ENCODE peak calls at places on chromosomes 5 and 9, in ten cellular contexts. One of them, this sample, is unnamed.

GRCh38 chr5:181120311-181120710 is 10.7 kb downstream of the OR2V1 start:
- DNase-seq in prostate gland: no peak
- DNase-seq in spleen: no peak
- DNase-seq in IMR-90: peak; percentile 41
- DNase-seq in ovary: no peak
- DNase-seq in cardiac fibroblast: peak; percentile 54
- DNase-seq in astrocyte of the cerebellum: no peak
- DNase-seq in OCI-LY7: no peak
- DNase-seq in mammary epithelial cell: peak; percentile 31
- DNase-seq in GM20000: no peak
- DNase-seq in this sample: no peak

GRCh38 chr9:20725675-20726074 is 41.6 kb downstream of the FOCAD start:
- DNase-seq in prostate gland: peak; percentile 24
- DNase-seq in IMR-90: no peak
- DNase-seq in astrocyte of the cerebellum: no peak
- DNase-seq in cardiac fibroblast: no peak
- DNase-seq in GM20000: no peak
- DNase-seq in mammary epithelial cell: no peak
- DNase-seq in ovary: no peak
- DNase-seq in OCI-LY7: no peak
- DNase-seq in spleen: no peak
- DNase-seq in this sample: no peak

GRCh38 chr9:12784461-12785250 is 9.8 kb downstream of the LURAP1L start:
- DNase-seq in prostate gland: no peak
- DNase-seq in astrocyte of the cerebellum: peak; percentile 27
- DNase-seq in OCI-LY7: no peak
- DNase-seq in IMR-90: peak; percentile 98
- DNase-seq in ovary: no peak
- DNase-seq in mammary epithelial cell: peak; percentile 98
- DNase-seq in spleen: no peak
- DNase-seq in GM20000: no peak
- DNase-seq in cardiac fibroblast: peak; percentile 97
- DNase-seq in this sample: peak; percentile 92

GRCh38 chr5:135196483-135196882 is 162.5 kb upstream of the PITX1 start:
- DNase-seq in ovary: no peak
- DNase-seq in spleen: no peak
- DNase-seq in IMR-90: no peak
- DNase-seq in prostate gland: no peak
- DNase-seq in mammary epithelial cell: no peak
- DNase-seq in GM20000: no peak
- DNase-seq in cardiac fibroblast: no peak
- DNase-seq in astrocyte of the cerebellum: no peak
- DNase-seq in OCI-LY7: no peak
- DNase-seq in this sample: no peak

GRCh38 chr9:114616684-114617520 is 5.8 kb downstream of the TMEM268 start:
- DNase-seq in prostate gland: peak; percentile 51
- DNase-seq in astrocyte of the cerebellum: no peak
- DNase-seq in OCI-LY7: peak; percentile 86
- DNase-seq in cardiac fibroblast: no peak
- DNase-seq in mammary epithelial cell: no peak
- DNase-seq in IMR-90: no peak
- DNase-seq in GM20000: peak; percentile 65
- DNase-seq in spleen: peak; percentile 96
- DNase-seq in ovary: peak; percentile 32
- DNase-seq in this sample: no peak

GRCh38 chr9:120643096-120643495 is 63.1 kb upstream of the CDK5RAP2 start:
- DNase-seq in cardiac fibroblast: no peak
- DNase-seq in IMR-90: no peak
- DNase-seq in prostate gland: no peak
- DNase-seq in mammary epithelial cell: no peak
- DNase-seq in ovary: no peak
- DNase-seq in spleen: no peak
- DNase-seq in astrocyte of the cerebellum: no peak
- DNase-seq in OCI-LY7: no peak
- DNase-seq in GM20000: no peak
- DNase-seq in this sample: no peak

GRCh38 chr9:135184661-135185459 is 97.4 kb downstream of the OLFM1 start:
- DNase-seq in mammary epithelial cell: no peak
- DNase-seq in cardiac fibroblast: no peak
- DNase-seq in astrocyte of the cerebellum: no peak
- DNase-seq in ovary: no peak
- DNase-seq in prostate gland: no peak
- DNase-seq in OCI-LY7: no peak
- DNase-seq in GM20000: no peak
- DNase-seq in IMR-90: no peak
- DNase-seq in spleen: no peak
- DNase-seq in this sample: no peak

GRCh38 chr5:133942589-133943474 is 25.6 kb downstream of the C5orf15 start:
- DNase-seq in prostate gland: peak; percentile 61
- DNase-seq in ovary: no peak
- DNase-seq in mammary epithelial cell: no peak
- DNase-seq in spleen: no peak
- DNase-seq in astrocyte of the cerebellum: no peak
- DNase-seq in OCI-LY7: no peak
- DNase-seq in IMR-90: no peak
- DNase-seq in cardiac fibroblast: no peak
- DNase-seq in GM20000: no peak
- DNase-seq in this sample: no peak

GRCh38 chr9:130444565-130445221 is at the start of gene ASS1:
- DNase-seq in spleen: no peak
- DNase-seq in IMR-90: no peak
- DNase-seq in prostate gland: peak; percentile 73
- DNase-seq in OCI-LY7: peak; percentile 13
- DNase-seq in cardiac fibroblast: no peak
- DNase-seq in GM20000: peak; percentile 79
- DNase-seq in ovary: peak; percentile 70
- DNase-seq in astrocyte of the cerebellum: no peak
- DNase-seq in mammary epithelial cell: peak; percentile 29
- DNase-seq in this sample: peak; percentile 23

GRCh38 chr5:51039915-51040314 is 343.3 kb upstream of the ISL1 start:
- DNase-seq in OCI-LY7: no peak
- DNase-seq in cardiac fibroblast: no peak
- DNase-seq in prostate gland: no peak
- DNase-seq in ovary: no peak
- DNase-seq in IMR-90: no peak
- DNase-seq in spleen: no peak
- DNase-seq in GM20000: no peak
- DNase-seq in astrocyte of the cerebellum: no peak
- DNase-seq in mammary epithelial cell: no peak
- DNase-seq in this sample: no peak

GRCh38 chr5:173670791-173671120 is 54.3 kb upstream of the BOD1 start:
- DNase-seq in cardiac fibroblast: no peak
- DNase-seq in IMR-90: no peak
- DNase-seq in mammary epithelial cell: no peak
- DNase-seq in OCI-LY7: no peak
- DNase-seq in ovary: no peak
- DNase-seq in prostate gland: no peak
- DNase-seq in GM20000: no peak
- DNase-seq in spleen: no peak
- DNase-seq in astrocyte of the cerebellum: no peak
- DNase-seq in this sample: no peak

GRCh38 chr5:108148715-108149139 is 233.2 kb downstream of the FBXL17 start:
- DNase-seq in spleen: no peak
- DNase-seq in OCI-LY7: peak; percentile 11
- DNase-seq in cardiac fibroblast: peak; percentile 49
- DNase-seq in GM20000: peak; percentile 9
- DNase-seq in astrocyte of the cerebellum: peak; percentile 0
- DNase-seq in prostate gland: no peak
- DNase-seq in IMR-90: peak; percentile 35
- DNase-seq in mammary epithelial cell: peak; percentile 9
- DNase-seq in ovary: no peak
- DNase-seq in this sample: peak; percentile 20
- TF ChIP-seq CTCF in spleen: no peak
- TF ChIP-seq CTCF in OCI-LY7: peak; percentile 77
- TF ChIP-seq CTCF in cardiac fibroblast: peak; percentile 55
- TF ChIP-seq CTCF in GM20000: no peak
- TF ChIP-seq CTCF in astrocyte of the cerebellum: peak; percentile 68
- TF ChIP-seq CTCF in prostate gland: no peak
- TF ChIP-seq CTCF in IMR-90: peak; percentile 55
- TF ChIP-seq CTCF in mammary epithelial cell: peak; percentile 66
- TF ChIP-seq CTCF in ovary: no peak
- TF ChIP-seq CTCF in this sample: peak; percentile 58

GRCh38 chr5:8954801-8955200 is 591.1 kb downstream of the SEMA5A start:
- DNase-seq in cardiac fibroblast: peak; percentile 20
- DNase-seq in astrocyte of the cerebellum: no peak
- DNase-seq in IMR-90: no peak
- DNase-seq in OCI-LY7: no peak
- DNase-seq in mammary epithelial cell: no peak
- DNase-seq in GM20000: no peak
- DNase-seq in ovary: no peak
- DNase-seq in prostate gland: no peak
- DNase-seq in spleen: no peak
- DNase-seq in this sample: no peak
- TF ChIP-seq CTCF in cardiac fibroblast: peak; percentile 17
- TF ChIP-seq CTCF in astrocyte of the cerebellum: no peak
- TF ChIP-seq CTCF in IMR-90: peak; percentile 19
- TF ChIP-seq CTCF in OCI-LY7: peak; percentile 49
- TF ChIP-seq CTCF in mammary epithelial cell: peak; percentile 7
- TF ChIP-seq CTCF in GM20000: no peak
- TF ChIP-seq CTCF in ovary: no peak
- TF ChIP-seq CTCF in prostate gland: no peak
- TF ChIP-seq CTCF in spleen: no peak
- TF ChIP-seq CTCF in this sample: peak; percentile 13

DNA sequence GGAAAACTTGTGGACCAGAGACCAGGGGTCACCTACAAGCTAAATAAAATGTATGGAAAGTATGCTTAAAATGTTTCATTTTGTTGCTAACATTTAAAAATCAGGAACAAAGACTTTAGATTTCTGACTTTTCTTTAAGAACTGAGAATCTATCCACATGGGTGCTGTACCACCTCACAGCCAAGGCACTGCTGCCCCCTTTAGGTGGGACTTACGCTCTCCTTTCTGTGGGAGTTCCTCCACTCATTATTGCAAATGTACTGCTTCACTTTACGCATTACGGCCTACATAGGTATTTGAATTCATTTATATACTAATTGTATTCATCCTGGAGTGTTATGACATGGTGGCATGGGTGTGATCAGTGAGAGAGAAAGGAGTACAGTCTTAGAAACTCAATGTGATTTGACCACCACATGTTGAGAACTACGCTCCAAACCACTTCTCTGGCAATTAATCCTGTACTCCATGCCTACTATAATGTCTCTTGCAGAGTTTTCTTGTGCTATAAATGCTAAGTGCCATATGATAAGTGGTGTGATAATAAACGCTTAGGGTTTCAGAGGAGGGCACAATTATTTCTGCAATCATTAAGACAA is 24.7 kb upstream of the CETN3 start:
- DNase-seq in prostate gland: peak; percentile 15
- DNase-seq in GM20000: peak; percentile 23
- DNase-seq in IMR-90: peak; percentile 45
- DNase-seq in astrocyte of the cerebellum: peak; percentile 16
- DNase-seq in spleen: no peak
- DNase-seq in mammary epithelial cell: peak; percentile 3
- DNase-seq in OCI-LY7: peak; percentile 55
- DNase-seq in ovary: no peak
- DNase-seq in cardiac fibroblast: peak; percentile 61
- DNase-seq in this sample: peak; percentile 47
- TF ChIP-seq CTCF in prostate gland: peak; percentile 29
- TF ChIP-seq CTCF in GM20000: peak; percentile 30
- TF ChIP-seq CTCF in IMR-90: peak; percentile 65
- TF ChIP-seq CTCF in astrocyte of the cerebellum: peak; percentile 80
- TF ChIP-seq CTCF in spleen: no peak
- TF ChIP-seq CTCF in mammary epithelial cell: peak; percentile 51
- TF ChIP-seq CTCF in OCI-LY7: peak; percentile 89
- TF ChIP-seq CTCF in ovary: no peak
- TF ChIP-seq CTCF in cardiac fibroblast: peak; percentile 71
- TF ChIP-seq CTCF in this sample: peak; percentile 82

GRCh38 chr5:63570752-63571151 is 391.5 kb downstream of the HTR1A start:
- DNase-seq in prostate gland: no peak
- DNase-seq in cardiac fibroblast: no peak
- DNase-seq in astrocyte of the cerebellum: no peak
- DNase-seq in IMR-90: no peak
- DNase-seq in spleen: peak; percentile 68
- DNase-seq in OCI-LY7: no peak
- DNase-seq in mammary epithelial cell: no peak
- DNase-seq in GM20000: no peak
- DNase-seq in ovary: no peak
- DNase-seq in this sample: no peak

GRCh38 chr5:63563008-63563917 is 399.0 kb downstream of the HTR1A start:
- DNase-seq in prostate gland: no peak
- DNase-seq in cardiac fibroblast: no peak
- DNase-seq in ovary: no peak
- DNase-seq in astrocyte of the cerebellum: no peak
- DNase-seq in mammary epithelial cell: peak; percentile 5
- DNase-seq in OCI-LY7: no peak
- DNase-seq in spleen: peak; percentile 41
- DNase-seq in IMR-90: no peak
- DNase-seq in GM20000: no peak
- DNase-seq in this sample: no peak

GRCh38 chr5:63564789-63565188 is 397.5 kb downstream of the HTR1A start:
- DNase-seq in mammary epithelial cell: no peak
- DNase-seq in IMR-90: no peak
- DNase-seq in prostate gland: no peak
- DNase-seq in OCI-LY7: no peak
- DNase-seq in ovary: no peak
- DNase-seq in cardiac fibroblast: no peak
- DNase-seq in spleen: no peak
- DNase-seq in astrocyte of the cerebellum: no peak
- DNase-seq in GM20000: no peak
- DNase-seq in this sample: no peak
- TF ChIP-seq CTCF in mammary epithelial cell: no peak
- TF ChIP-seq CTCF in IMR-90: no peak
- TF ChIP-seq CTCF in prostate gland: no peak
- TF ChIP-seq CTCF in OCI-LY7: no peak
- TF ChIP-seq CTCF in ovary: no peak
- TF ChIP-seq CTCF in cardiac fibroblast: no peak
- TF ChIP-seq CTCF in spleen: no peak
- TF ChIP-seq CTCF in astrocyte of the cerebellum: no peak
- TF ChIP-seq CTCF in GM20000: no peak
- TF ChIP-seq CTCF in this sample: no peak

GRCh38 chr5:34682926-34683623 is 26.9 kb downstream of the RAI14 start:
- DNase-seq in ovary: no peak
- DNase-seq in cardiac fibroblast: peak; percentile 72
- DNase-seq in spleen: no peak
- DNase-seq in GM20000: no peak
- DNase-seq in OCI-LY7: no peak
- DNase-seq in IMR-90: peak; percentile 52
- DNase-seq in mammary epithelial cell: no peak
- DNase-seq in prostate gland: no peak
- DNase-seq in astrocyte of the cerebellum: peak; percentile 64
- DNase-seq in this sample: peak; percentile 73

GRCh38 chr5:34686762-34687268 is 30.7 kb downstream of the RAI14 start:
- DNase-seq in prostate gland: no peak
- DNase-seq in cardiac fibroblast: peak; percentile 99
- DNase-seq in mammary epithelial cell: peak; percentile 79
- DNase-seq in OCI-LY7: no peak
- DNase-seq in astrocyte of the cerebellum: peak; percentile 95
- DNase-seq in spleen: no peak
- DNase-seq in GM20000: no peak
- DNase-seq in IMR-90: peak; percentile 99
- DNase-seq in ovary: peak; percentile 74
- DNase-seq in this sample: peak; percentile 99

GRCh38 chr5:34685485-34686197 is 29.5 kb downstream of the RAI14 start:
- DNase-seq in GM20000: no peak
- DNase-seq in astrocyte of the cerebellum: peak; percentile 51
- DNase-seq in mammary epithelial cell: peak; percentile 70
- DNase-seq in cardiac fibroblast: peak; percentile 92
- DNase-seq in prostate gland: no peak
- DNase-seq in IMR-90: peak; percentile 79
- DNase-seq in ovary: no peak
- DNase-seq in OCI-LY7: no peak
- DNase-seq in spleen: no peak
- DNase-seq in this sample: peak; percentile 76

GRCh38 chr5:34684980-34685352 is 28.8 kb downstream of the RAI14 start:
- DNase-seq in astrocyte of the cerebellum: no peak
- DNase-seq in IMR-90: no peak
- DNase-seq in prostate gland: no peak
- DNase-seq in spleen: no peak
- DNase-seq in GM20000: no peak
- DNase-seq in cardiac fibroblast: no peak
- DNase-seq in mammary epithelial cell: no peak
- DNase-seq in ovary: no peak
- DNase-seq in OCI-LY7: no peak
- DNase-seq in this sample: no peak

GRCh38 chr5:34684281-34684979 is 28.3 kb downstream of the RAI14 start:
- DNase-seq in ovary: no peak
- DNase-seq in prostate gland: no peak
- DNase-seq in OCI-LY7: no peak
- DNase-seq in IMR-90: peak; percentile 59
- DNase-seq in spleen: no peak
- DNase-seq in mammary epithelial cell: peak; percentile 46
- DNase-seq in GM20000: no peak
- DNase-seq in astrocyte of the cerebellum: peak; percentile 50
- DNase-seq in cardiac fibroblast: peak; percentile 69
- DNase-seq in this sample: peak; percentile 83
- TF ChIP-seq CTCF in ovary: no peak
- TF ChIP-seq CTCF in prostate gland: no peak
- TF ChIP-seq CTCF in OCI-LY7: no peak
- TF ChIP-seq CTCF in IMR-90: no peak
- TF ChIP-seq CTCF in spleen: no peak
- TF ChIP-seq CTCF in mammary epithelial cell: peak; percentile 14
- TF ChIP-seq CTCF in GM20000: no peak
- TF ChIP-seq CTCF in astrocyte of the cerebellum: peak; percentile 35
- TF ChIP-seq CTCF in cardiac fibroblast: no peak
- TF ChIP-seq CTCF in this sample: no peak

This sample was measured in astrocyte of the spinal cord.